ENCODE peak calls at places on chromosomes 16 and 17, in four cellular contexts. D, R, Z and X are unnamed samples.

GRCh38 chr16:28494141-28494851 is at the start of gene APOBR:
- DNase-seq in D (no peak), R (peak; percentile 78), Z (peak; percentile 67), X (peak; percentile 93)

GRCh38 chr17:27595208-27595607 is 35.8 kb upstream of the LGALS9 start:
- DNase-seq in D (no peak), R (no peak), Z (no peak), X (no peak)

GRCh38 chr16:27995378-27995777 is 68.1 kb downstream of the GSG1L start:
- DNase-seq in D (no peak), R (no peak), Z (no peak), X (no peak)

GRCh38 chr17:79944251-79944812 is 91.3 kb downstream of the TBC1D16 start:
- DNase-seq in R (no peak), D (no peak), Z (no peak), X (peak; percentile 59)

GRCh38 chr17:57895382-57896060 is 45.7 kb upstream of the MRPS23 start:
- DNase-seq in D (no peak), Z (no peak), R (no peak), X (no peak)

GRCh38 chr17:36703860-36704266 is 102.5 kb downstream of the MRM1 start:
- DNase-seq in D (no peak), R (peak; percentile 52), Z (no peak), X (peak; percentile 82)

GRCh38 chr17:16131593-16131992 is 83.7 kb downstream of the NCOR1 start:
- DNase-seq in R (no peak), Z (no peak), D (no peak), X (no peak)

GRCh38 chr17:12623220-12623848 is 42.4 kb upstream of the MYOCD start:
- DNase-seq in D (no peak), Z (no peak), R (no peak), X (no peak)

GRCh38 chr17:46884552-46884951 is 33.2 kb downstream of the WNT9B start:
- DNase-seq in Z (no peak), R (no peak), D (no peak), X (no peak)

GRCh38 chr17:77690271-77691161 is 268.0 kb upstream of the TNRC6C start:
- DNase-seq in R (no peak), Z (no peak), D (no peak), X (peak; percentile 67)

GRCh38 chr16:80527297-80527696 is 13.5 kb upstream of the DYNLRB2 start:
- DNase-seq in D (no peak), Z (no peak), R (peak; percentile 37), X (peak; percentile 78)

GRCh38 chr17:43615952-43616351 is 45.8 kb downstream of the MEOX1 start:
- DNase-seq in D (no peak), Z (no peak), R (no peak), X (no peak)

GRCh38 chr16:72092832-72093447 is 480 bp downstream of the TXNL4B start:
- DNase-seq in Z (no peak), R (peak; percentile 12), D (no peak), X (no peak)

GRCh38 chr16:85210423-85211169 is 98.3 kb upstream of the CIBAR2 start:
- DNase-seq in D (no peak), Z (no peak), R (no peak), X (no peak)

GRCh38 chr16:86024210-86024609 is 125.2 kb downstream of the IRF8 start:
- DNase-seq in R (no peak), D (no peak), Z (no peak), X (no peak)

GRCh38 chr16:19315889-19316288 is 30.4 kb downstream of the CLEC19A start:
- DNase-seq in Z (no peak), R (no peak), D (no peak), X (no peak)